ENCODE peak calls at places on chromosomes 13 and 19, in eight cellular contexts. One of them, this sample, is unnamed.

GRCh38 chr13:99971576-99972189 is at the start of gene ZIC5:
- DNase-seq in psoas muscle: no peak
- DNase-seq in thoracic aorta: no peak
- DNase-seq in BJ: no peak
- DNase-seq in coronary artery: no peak
- DNase-seq in lower lobe of right lung: no peak
- DNase-seq in mucosa of descending colon: no peak
- DNase-seq in ascending aorta: no peak
- DNase-seq in this sample: no peak

GRCh38 chr13:75544681-75545333 is 4.8 kb upstream of the UCHL3 start:
- DNase-seq in ascending aorta: no peak
- DNase-seq in mucosa of descending colon: no peak
- DNase-seq in BJ: peak
- DNase-seq in thoracic aorta: no peak
- DNase-seq in lower lobe of right lung: no peak
- DNase-seq in coronary artery: no peak
- DNase-seq in psoas muscle: no peak
- DNase-seq in this sample: no peak

GRCh38 chr13:45196622-45197021 is 4.2 kb downstream of the KCTD4 start:
- DNase-seq in lower lobe of right lung: no peak
- DNase-seq in BJ: no peak
- DNase-seq in psoas muscle: no peak
- DNase-seq in coronary artery: no peak
- DNase-seq in ascending aorta: no peak
- DNase-seq in mucosa of descending colon: no peak
- DNase-seq in thoracic aorta: no peak
- DNase-seq in this sample: no peak

GRCh38 chr13:88014527-88014926 is 343.4 kb downstream of the SLITRK5 start:
- DNase-seq in psoas muscle: no peak
- DNase-seq in BJ: no peak
- DNase-seq in ascending aorta: no peak
- DNase-seq in lower lobe of right lung: no peak
- DNase-seq in coronary artery: no peak
- DNase-seq in thoracic aorta: no peak
- DNase-seq in mucosa of descending colon: no peak
- DNase-seq in this sample: no peak

GRCh38 chr19:44745386-44745831 is 3.1 kb upstream of the BCL3 start:
- DNase-seq in psoas muscle: peak
- DNase-seq in ascending aorta: no peak
- DNase-seq in thoracic aorta: no peak
- DNase-seq in coronary artery: no peak
- DNase-seq in mucosa of descending colon: peak
- DNase-seq in lower lobe of right lung: no peak
- DNase-seq in BJ: peak
- DNase-seq in this sample: no peak

GRCh38 chr19:39124136-39124764 is 1.3 kb upstream of the PAK4 start:
- DNase-seq in psoas muscle: no peak
- DNase-seq in coronary artery: no peak
- DNase-seq in ascending aorta: no peak
- DNase-seq in thoracic aorta: no peak
- DNase-seq in mucosa of descending colon: no peak
- DNase-seq in BJ: no peak
- DNase-seq in lower lobe of right lung: no peak
- DNase-seq in this sample: no peak

GRCh38 chr13:37956536-37956935 is 87.0 kb upstream of the TRPC4 start:
- DNase-seq in mucosa of descending colon: no peak
- DNase-seq in BJ: no peak
- DNase-seq in lower lobe of right lung: no peak
- DNase-seq in ascending aorta: no peak
- DNase-seq in coronary artery: no peak
- DNase-seq in thoracic aorta: no peak
- DNase-seq in psoas muscle: no peak
- DNase-seq in this sample: no peak

GRCh38 chr13:37870895-37871550 is 1.5 kb upstream of the TRPC4 start:
- DNase-seq in BJ: peak
- DNase-seq in mucosa of descending colon: no peak
- DNase-seq in ascending aorta: no peak
- DNase-seq in psoas muscle: no peak
- DNase-seq in coronary artery: no peak
- DNase-seq in lower lobe of right lung: no peak
- DNase-seq in thoracic aorta: no peak
- DNase-seq in this sample: no peak

DNA sequence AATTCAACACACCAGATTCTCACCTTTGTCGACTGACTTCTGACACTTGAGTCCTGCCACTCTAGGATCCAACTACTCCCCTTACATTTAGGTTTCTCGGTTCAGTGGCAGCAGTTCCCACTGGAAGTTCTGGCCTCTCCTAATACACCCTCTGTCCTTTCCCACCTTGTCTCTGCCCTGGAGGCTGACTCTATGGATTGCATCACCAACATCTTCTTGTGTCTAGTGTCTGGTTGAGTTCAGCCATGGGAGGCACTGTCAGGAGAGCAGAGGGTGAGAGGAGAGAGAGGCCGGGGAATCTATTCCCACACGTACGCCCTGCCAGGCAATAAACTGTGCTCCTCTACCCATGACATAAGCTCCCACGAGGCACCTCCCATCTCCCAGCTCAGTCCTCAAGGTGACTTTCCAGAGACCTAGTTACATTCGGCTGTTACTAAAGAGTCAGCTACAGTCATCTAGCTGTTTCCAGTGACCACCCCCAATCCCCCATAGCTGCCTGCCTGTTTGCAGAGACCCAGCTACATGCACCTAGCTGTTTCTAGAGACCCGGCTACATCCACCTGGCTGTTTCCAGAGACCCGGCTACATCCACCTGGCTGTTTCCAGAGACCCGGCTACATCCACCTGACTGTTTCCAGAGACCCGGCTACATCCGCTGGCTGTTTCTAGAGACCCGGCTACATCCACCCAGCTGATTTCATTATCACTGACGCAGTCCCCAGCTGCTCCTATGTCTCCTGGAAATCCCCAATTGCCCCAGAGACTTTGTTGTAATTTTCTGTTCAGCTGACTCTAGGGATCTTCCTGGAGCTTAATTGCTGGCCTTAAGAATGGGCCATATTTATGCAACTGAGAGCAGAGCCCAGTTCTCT is 8.1 kb upstream of the LILRB4 start:
- DNase-seq in coronary artery: no peak
- DNase-seq in ascending aorta: no peak
- DNase-seq in psoas muscle: no peak
- DNase-seq in mucosa of descending colon: no peak
- DNase-seq in BJ: no peak
- DNase-seq in thoracic aorta: no peak
- DNase-seq in lower lobe of right lung: no peak
- DNase-seq in this sample: no peak
- H3K4me3 ChIP-seq in coronary artery: no peak
- H3K4me3 ChIP-seq in ascending aorta: no peak
- H3K4me3 ChIP-seq in psoas muscle: no peak
- H3K4me3 ChIP-seq in mucosa of descending colon: no peak
- H3K4me3 ChIP-seq in BJ: no peak
- H3K4me3 ChIP-seq in thoracic aorta: no peak
- H3K4me3 ChIP-seq in lower lobe of right lung: no peak
- H3K4me3 ChIP-seq in this sample: no peak

GRCh38 chr19:51345076-51345620 is 3.2 kb upstream of the VSIG10L start:
- DNase-seq in psoas muscle: peak
- DNase-seq in mucosa of descending colon: no peak
- DNase-seq in BJ: no peak
- DNase-seq in lower lobe of right lung: no peak
- DNase-seq in thoracic aorta: no peak
- DNase-seq in ascending aorta: no peak
- DNase-seq in coronary artery: peak
- DNase-seq in this sample: no peak

GRCh38 chr19:51347209-51347928 is 5.4 kb upstream of the VSIG10L start:
- DNase-seq in BJ: no peak
- DNase-seq in mucosa of descending colon: no peak
- DNase-seq in thoracic aorta: no peak
- DNase-seq in lower lobe of right lung: no peak
- DNase-seq in coronary artery: no peak
- DNase-seq in psoas muscle: peak
- DNase-seq in ascending aorta: no peak
- DNase-seq in this sample: no peak

GRCh38 chr19:51341976-51342580 is at the start of gene VSIG10L:
- DNase-seq in mucosa of descending colon: no peak
- DNase-seq in ascending aorta: no peak
- DNase-seq in lower lobe of right lung: no peak
- DNase-seq in psoas muscle: peak
- DNase-seq in thoracic aorta: no peak
- DNase-seq in coronary artery: no peak
- DNase-seq in BJ: no peak
- DNase-seq in this sample: no peak

GRCh38 chr19:51342631-51343569 is 961 bp upstream of the VSIG10L start:
- DNase-seq in coronary artery: no peak
- DNase-seq in BJ: no peak
- DNase-seq in psoas muscle: peak
- DNase-seq in thoracic aorta: no peak
- DNase-seq in lower lobe of right lung: no peak
- DNase-seq in mucosa of descending colon: no peak
- DNase-seq in ascending aorta: no peak
- DNase-seq in this sample: no peak

GRCh38 chr19:51346742-51347141 is 4.8 kb upstream of the VSIG10L start:
- DNase-seq in coronary artery: no peak
- DNase-seq in thoracic aorta: no peak
- DNase-seq in lower lobe of right lung: no peak
- DNase-seq in BJ: no peak
- DNase-seq in ascending aorta: no peak
- DNase-seq in mucosa of descending colon: no peak
- DNase-seq in psoas muscle: no peak
- DNase-seq in this sample: no peak
- H3K4me3 ChIP-seq in coronary artery: no peak
- H3K4me3 ChIP-seq in thoracic aorta: no peak
- H3K4me3 ChIP-seq in lower lobe of right lung: no peak
- H3K4me3 ChIP-seq in BJ: no peak
- H3K4me3 ChIP-seq in ascending aorta: no peak
- H3K4me3 ChIP-seq in mucosa of descending colon: no peak
- H3K4me3 ChIP-seq in psoas muscle: no peak
- H3K4me3 ChIP-seq in this sample: no peak

GRCh38 chr19:55178781-55179569 is 1.1 kb downstream of the SYT5 start:
- DNase-seq in mucosa of descending colon: peak
- DNase-seq in lower lobe of right lung: peak
- DNase-seq in ascending aorta: no peak
- DNase-seq in psoas muscle: peak
- DNase-seq in BJ: no peak
- DNase-seq in thoracic aorta: no peak
- DNase-seq in coronary artery: no peak
- DNase-seq in this sample: peak

GRCh38 chr19:55176116-55176515 is 4.0 kb downstream of the SYT5 start:
- DNase-seq in ascending aorta: no peak
- DNase-seq in BJ: no peak
- DNase-seq in coronary artery: no peak
- DNase-seq in mucosa of descending colon: no peak
- DNase-seq in psoas muscle: no peak
- DNase-seq in lower lobe of right lung: no peak
- DNase-seq in thoracic aorta: no peak
- DNase-seq in this sample: no peak

GRCh38 chr19:55181740-55182139 is 1.7 kb upstream of the SYT5 start:
- DNase-seq in thoracic aorta: no peak
- DNase-seq in psoas muscle: no peak
- DNase-seq in lower lobe of right lung: no peak
- DNase-seq in mucosa of descending colon: no peak
- DNase-seq in BJ: no peak
- DNase-seq in ascending aorta: no peak
- DNase-seq in coronary artery: no peak
- DNase-seq in this sample: no peak

GRCh38 chr19:55175117-55175867 is 4.8 kb downstream of the SYT5 start:
- DNase-seq in lower lobe of right lung: no peak
- DNase-seq in BJ: no peak
- DNase-seq in coronary artery: no peak
- DNase-seq in thoracic aorta: no peak
- DNase-seq in ascending aorta: no peak
- DNase-seq in mucosa of descending colon: no peak
- DNase-seq in psoas muscle: no peak
- DNase-seq in this sample: no peak

DNA sequence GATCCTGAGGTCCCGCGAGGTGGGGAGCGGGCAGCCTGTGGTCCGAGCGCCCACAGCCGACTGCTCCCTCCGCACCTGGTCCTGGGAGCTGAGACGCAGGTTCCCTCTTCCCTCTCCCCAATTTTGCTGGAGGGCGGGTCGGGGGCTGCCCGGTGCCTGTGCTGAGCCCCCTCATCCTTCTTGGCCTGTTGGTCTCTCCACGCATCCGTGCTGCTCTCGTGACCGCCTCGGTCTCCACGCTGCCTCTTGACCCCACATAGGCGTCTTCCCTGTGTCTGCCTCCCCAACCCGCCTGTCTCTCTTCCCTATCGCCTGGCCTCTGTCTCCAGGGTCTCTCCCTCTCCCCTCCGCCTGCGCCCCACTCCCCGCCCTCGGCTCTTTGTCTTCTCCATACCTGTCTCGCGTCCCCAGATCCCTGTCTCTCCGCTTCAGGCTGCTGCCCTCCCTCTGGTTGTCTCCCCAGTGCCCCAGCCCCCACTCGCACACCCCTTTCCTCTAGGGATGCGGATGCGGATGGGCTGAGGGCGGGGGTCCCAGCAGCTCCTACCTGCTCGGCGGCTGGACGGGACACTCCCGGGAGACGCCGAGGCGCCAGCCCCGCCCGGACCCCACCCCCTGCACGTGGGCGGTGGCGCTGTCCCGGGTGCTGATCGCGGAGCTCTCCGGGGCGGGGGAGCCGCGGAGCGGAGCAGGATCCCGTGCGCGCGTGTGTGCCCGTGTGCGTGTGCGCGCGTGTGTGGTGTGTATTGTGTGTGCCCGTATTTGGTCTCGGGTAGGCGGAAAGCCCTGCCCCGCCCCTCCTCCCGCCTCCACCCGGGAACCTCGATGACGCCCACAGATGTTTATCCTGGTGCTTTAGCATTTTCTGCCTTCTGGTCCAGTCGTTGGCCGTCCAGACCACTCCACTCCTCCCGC is at the start of gene SYT5:
- DNase-seq in psoas muscle: no peak
- DNase-seq in thoracic aorta: no peak
- DNase-seq in lower lobe of right lung: no peak
- DNase-seq in mucosa of descending colon: peak
- DNase-seq in BJ: no peak
- DNase-seq in ascending aorta: no peak
- DNase-seq in coronary artery: no peak
- DNase-seq in this sample: no peak
- H3K4me3 ChIP-seq in psoas muscle: peak
- H3K4me3 ChIP-seq in thoracic aorta: peak
- H3K4me3 ChIP-seq in lower lobe of right lung: peak
- H3K4me3 ChIP-seq in mucosa of descending colon: no peak
- H3K4me3 ChIP-seq in BJ: peak
- H3K4me3 ChIP-seq in ascending aorta: peak
- H3K4me3 ChIP-seq in coronary artery: peak
- H3K4me3 ChIP-seq in this sample: peak

GRCh38 chr13:109782066-109782822 is 4.1 kb downstream of the IRS2 start:
- DNase-seq in thoracic aorta: no peak
- DNase-seq in psoas muscle: peak
- DNase-seq in BJ: no peak
- DNase-seq in lower lobe of right lung: no peak
- DNase-seq in mucosa of descending colon: no peak
- DNase-seq in ascending aorta: no peak
- DNase-seq in coronary artery: no peak
- DNase-seq in this sample: no peak

GRCh38 chr13:109779074-109779473 is 7.3 kb downstream of the IRS2 start:
- DNase-seq in lower lobe of right lung: no peak
- DNase-seq in coronary artery: no peak
- DNase-seq in mucosa of descending colon: peak
- DNase-seq in thoracic aorta: no peak
- DNase-seq in BJ: no peak
- DNase-seq in ascending aorta: no peak
- DNase-seq in psoas muscle: no peak
- DNase-seq in this sample: no peak

GRCh38 chr13:109779876-109780516 is 6.4 kb downstream of the IRS2 start:
- DNase-seq in psoas muscle: no peak
- DNase-seq in thoracic aorta: no peak
- DNase-seq in coronary artery: no peak
- DNase-seq in mucosa of descending colon: no peak
- DNase-seq in BJ: no peak
- DNase-seq in ascending aorta: no peak
- DNase-seq in lower lobe of right lung: no peak
- DNase-seq in this sample: no peak

GRCh38 chr13:109781384-109782065 is 4.9 kb downstream of the IRS2 start:
- DNase-seq in psoas muscle: peak
- DNase-seq in lower lobe of right lung: no peak
- DNase-seq in BJ: no peak
- DNase-seq in ascending aorta: no peak
- DNase-seq in mucosa of descending colon: no peak
- DNase-seq in coronary artery: no peak
- DNase-seq in thoracic aorta: no peak
- DNase-seq in this sample: no peak

DNA sequence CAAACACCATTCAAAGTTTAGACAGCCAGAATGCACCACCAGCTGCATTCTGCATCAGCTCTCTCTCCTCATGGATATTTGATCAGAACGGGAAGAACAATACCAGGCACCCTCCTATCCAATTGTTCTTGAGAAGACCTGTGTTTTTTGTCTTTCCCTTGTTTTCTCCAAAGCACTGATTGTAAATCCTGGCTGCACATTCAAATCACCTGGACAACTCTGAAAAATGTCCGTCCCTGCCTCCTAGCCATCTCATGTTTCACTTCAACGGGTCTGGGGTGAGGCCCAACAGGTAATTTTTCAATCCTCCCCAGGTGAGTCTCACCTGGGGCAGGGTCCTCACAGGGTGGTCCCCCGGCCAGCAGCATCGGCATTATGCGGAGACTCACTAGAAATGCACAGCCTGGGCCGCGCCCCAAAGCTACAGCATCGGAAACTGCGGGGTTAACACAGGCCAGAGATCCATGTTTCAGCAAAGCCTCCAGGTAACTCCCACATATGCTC is 5.5 kb downstream of the IRS2 start:
- DNase-seq in BJ: no peak
- DNase-seq in lower lobe of right lung: no peak
- DNase-seq in ascending aorta: no peak
- DNase-seq in thoracic aorta: no peak
- DNase-seq in psoas muscle: peak
- DNase-seq in coronary artery: no peak
- DNase-seq in mucosa of descending colon: no peak
- DNase-seq in this sample: no peak
- H3K4me3 ChIP-seq in BJ: peak
- H3K4me3 ChIP-seq in lower lobe of right lung: peak
- H3K4me3 ChIP-seq in ascending aorta: peak
- H3K4me3 ChIP-seq in thoracic aorta: peak
- H3K4me3 ChIP-seq in psoas muscle: peak
- H3K4me3 ChIP-seq in coronary artery: peak
- H3K4me3 ChIP-seq in mucosa of descending colon: no peak
- H3K4me3 ChIP-seq in this sample: no peak